ENCODE peak calls at places on chromosomes 16 and 17, in ten cellular contexts. One of them, this sample, is unnamed.

GRCh38 chr16:47470211-47470610 is 9.1 kb downstream of the PHKB start:
- DNase-seq in stomach: no peak
- DNase-seq in natural killer cell: no peak
- DNase-seq in GM12865: no peak
- DNase-seq in heart left ventricle: no peak
- DNase-seq in fibroblast of pulmonary artery: no peak
- DNase-seq in progenitor cell of endocrine pancreas: no peak
- DNase-seq in fibroblast of mammary gland: no peak
- DNase-seq in colonic mucosa: no peak
- DNase-seq in right lobe of liver: no peak
- DNase-seq in this sample: no peak

GRCh38 chr16:56273615-56274014 is 82.3 kb downstream of the GNAO1 start:
- DNase-seq in colonic mucosa: no peak
- DNase-seq in right lobe of liver: no peak
- DNase-seq in GM12865: no peak
- DNase-seq in natural killer cell: no peak
- DNase-seq in fibroblast of mammary gland: no peak
- DNase-seq in fibroblast of pulmonary artery: no peak
- DNase-seq in stomach: no peak
- DNase-seq in progenitor cell of endocrine pancreas: no peak
- DNase-seq in heart left ventricle: no peak
- DNase-seq in this sample: no peak

GRCh38 chr16:67641779-67642708 is 2.9 kb upstream of the CARMIL2 start:
- DNase-seq in colonic mucosa: no peak
- DNase-seq in heart left ventricle: peak; percentile 79
- DNase-seq in stomach: peak; percentile 75
- DNase-seq in progenitor cell of endocrine pancreas: no peak
- DNase-seq in fibroblast of mammary gland: peak; percentile 26
- DNase-seq in natural killer cell: no peak
- DNase-seq in right lobe of liver: peak; percentile 80
- DNase-seq in fibroblast of pulmonary artery: peak; percentile 47
- DNase-seq in GM12865: no peak
- DNase-seq in this sample: no peak

GRCh38 chr17:34319087-34319486 is at the start of gene CCL8:
- DNase-seq in GM12865: no peak
- DNase-seq in fibroblast of pulmonary artery: peak; percentile 32
- DNase-seq in progenitor cell of endocrine pancreas: no peak
- DNase-seq in heart left ventricle: no peak
- DNase-seq in stomach: no peak
- DNase-seq in colonic mucosa: no peak
- DNase-seq in right lobe of liver: no peak
- DNase-seq in fibroblast of mammary gland: peak; percentile 43
- DNase-seq in natural killer cell: no peak
- DNase-seq in this sample: no peak

GRCh38 chr16:3112058-3112880 is at the start of gene ZNF205:
- DNase-seq in GM12865: peak; percentile 25
- DNase-seq in heart left ventricle: peak; percentile 84
- DNase-seq in fibroblast of mammary gland: peak; percentile 73
- DNase-seq in stomach: peak; percentile 79
- DNase-seq in fibroblast of pulmonary artery: peak; percentile 78
- DNase-seq in right lobe of liver: peak; percentile 76
- DNase-seq in progenitor cell of endocrine pancreas: peak; percentile 67
- DNase-seq in natural killer cell: no peak
- DNase-seq in colonic mucosa: peak; percentile 88
- DNase-seq in this sample: peak; percentile 58

GRCh38 chr17:47727704-47728036 is 5.4 kb upstream of the TBX21 start:
- DNase-seq in fibroblast of pulmonary artery: no peak
- DNase-seq in stomach: no peak
- DNase-seq in fibroblast of mammary gland: no peak
- DNase-seq in natural killer cell: no peak
- DNase-seq in progenitor cell of endocrine pancreas: no peak
- DNase-seq in right lobe of liver: no peak
- DNase-seq in colonic mucosa: no peak
- DNase-seq in heart left ventricle: no peak
- DNase-seq in GM12865: no peak
- DNase-seq in this sample: no peak

GRCh38 chr16:84054916-84055315 is 12.3 kb upstream of the SLC38A8 start:
- DNase-seq in colonic mucosa: no peak
- DNase-seq in natural killer cell: no peak
- DNase-seq in fibroblast of mammary gland: no peak
- DNase-seq in right lobe of liver: no peak
- DNase-seq in fibroblast of pulmonary artery: no peak
- DNase-seq in GM12865: no peak
- DNase-seq in stomach: no peak
- DNase-seq in heart left ventricle: peak; percentile 12
- DNase-seq in progenitor cell of endocrine pancreas: no peak
- DNase-seq in this sample: no peak

GRCh38 chr17:50279181-50279526 is 4.9 kb downstream of the TMEM92 start:
- DNase-seq in natural killer cell: no peak
- DNase-seq in fibroblast of pulmonary artery: peak; percentile 28
- DNase-seq in fibroblast of mammary gland: peak; percentile 52
- DNase-seq in stomach: no peak
- DNase-seq in colonic mucosa: no peak
- DNase-seq in GM12865: no peak
- DNase-seq in progenitor cell of endocrine pancreas: no peak
- DNase-seq in heart left ventricle: no peak
- DNase-seq in right lobe of liver: no peak
- DNase-seq in this sample: no peak

GRCh38 chr17:74978240-74978639 is 5.7 kb upstream of the HID1 start:
- DNase-seq in fibroblast of mammary gland: no peak
- DNase-seq in fibroblast of pulmonary artery: no peak
- DNase-seq in GM12865: no peak
- DNase-seq in progenitor cell of endocrine pancreas: no peak
- DNase-seq in right lobe of liver: no peak
- DNase-seq in stomach: no peak
- DNase-seq in natural killer cell: no peak
- DNase-seq in heart left ventricle: no peak
- DNase-seq in colonic mucosa: no peak
- DNase-seq in this sample: no peak

GRCh38 chr17:74979408-74980146 is 7.0 kb upstream of the HID1 start:
- DNase-seq in stomach: no peak
- DNase-seq in fibroblast of pulmonary artery: no peak
- DNase-seq in colonic mucosa: no peak
- DNase-seq in heart left ventricle: no peak
- DNase-seq in natural killer cell: no peak
- DNase-seq in right lobe of liver: no peak
- DNase-seq in GM12865: no peak
- DNase-seq in fibroblast of mammary gland: no peak
- DNase-seq in progenitor cell of endocrine pancreas: no peak
- DNase-seq in this sample: no peak

GRCh38 chr17:74986206-74986576 is 1.2 kb upstream of the CDR2L start:
- DNase-seq in heart left ventricle: no peak
- DNase-seq in progenitor cell of endocrine pancreas: no peak
- DNase-seq in natural killer cell: no peak
- DNase-seq in stomach: no peak
- DNase-seq in colonic mucosa: no peak
- DNase-seq in right lobe of liver: no peak
- DNase-seq in fibroblast of mammary gland: no peak
- DNase-seq in GM12865: no peak
- DNase-seq in fibroblast of pulmonary artery: no peak
- DNase-seq in this sample: no peak

GRCh38 chr17:74981318-74981978 is 6.0 kb upstream of the CDR2L start:
- DNase-seq in GM12865: no peak
- DNase-seq in colonic mucosa: no peak
- DNase-seq in progenitor cell of endocrine pancreas: no peak
- DNase-seq in stomach: no peak
- DNase-seq in natural killer cell: no peak
- DNase-seq in fibroblast of mammary gland: no peak
- DNase-seq in heart left ventricle: no peak
- DNase-seq in fibroblast of pulmonary artery: no peak
- DNase-seq in right lobe of liver: no peak
- DNase-seq in this sample: no peak

DNA sequence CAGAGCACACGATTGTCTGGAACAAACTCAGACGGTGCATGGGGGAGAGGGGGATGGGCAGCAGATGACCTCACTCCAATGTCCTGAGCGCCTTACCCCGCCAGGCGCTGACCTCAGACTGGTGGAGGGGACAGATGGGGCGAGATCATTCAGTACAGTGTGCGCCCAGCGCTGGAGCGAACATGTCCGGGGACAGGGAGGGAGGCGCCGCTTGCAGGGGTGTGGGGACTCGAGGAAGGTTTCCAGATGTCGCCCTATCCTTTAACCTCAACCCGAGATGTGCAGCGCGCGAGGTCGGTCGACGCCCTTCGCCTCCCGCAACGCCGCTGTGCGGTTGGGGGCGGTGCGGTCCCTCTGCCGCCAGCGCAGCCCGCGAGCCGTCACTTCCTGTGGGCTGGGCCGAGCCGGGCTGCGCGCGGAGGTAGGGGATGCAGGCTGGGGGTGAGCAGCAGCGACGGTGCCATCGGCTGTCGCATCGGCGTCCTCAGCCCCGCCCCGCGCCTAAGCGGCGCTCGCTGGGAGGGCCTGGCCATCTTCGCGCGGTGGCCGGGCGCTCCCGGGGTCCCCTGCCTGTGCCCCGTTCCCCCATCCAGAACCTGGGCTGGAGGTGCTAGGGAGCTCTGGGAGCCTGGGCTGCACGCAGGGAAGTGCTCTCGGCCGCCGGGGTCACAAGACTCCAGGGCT is 5.3 kb upstream of the CDR2L start:
- DNase-seq in progenitor cell of endocrine pancreas: peak; percentile 69
- DNase-seq in GM12865: peak; percentile 56
- DNase-seq in natural killer cell: peak; percentile 77
- DNase-seq in right lobe of liver: peak; percentile 74
- DNase-seq in colonic mucosa: peak; percentile 75
- DNase-seq in heart left ventricle: peak; percentile 82
- DNase-seq in fibroblast of mammary gland: peak; percentile 64
- DNase-seq in stomach: peak; percentile 79
- DNase-seq in fibroblast of pulmonary artery: peak; percentile 48
- DNase-seq in this sample: peak; percentile 58
- TF ChIP-seq CTCF in progenitor cell of endocrine pancreas: no peak
- TF ChIP-seq CTCF in GM12865: no peak
- TF ChIP-seq CTCF in natural killer cell: no peak
- TF ChIP-seq CTCF in right lobe of liver: no peak
- TF ChIP-seq CTCF in colonic mucosa: no peak
- TF ChIP-seq CTCF in heart left ventricle: no peak
- TF ChIP-seq CTCF in fibroblast of mammary gland: no peak
- TF ChIP-seq CTCF in stomach: no peak
- TF ChIP-seq CTCF in fibroblast of pulmonary artery: no peak
- TF ChIP-seq CTCF in this sample: no peak

GRCh38 chr17:40598021-40598927 is 33.0 kb upstream of the CCR7 start:
- DNase-seq in stomach: no peak
- DNase-seq in natural killer cell: no peak
- DNase-seq in fibroblast of mammary gland: peak; percentile 28
- DNase-seq in progenitor cell of endocrine pancreas: no peak
- DNase-seq in colonic mucosa: no peak
- DNase-seq in fibroblast of pulmonary artery: no peak
- DNase-seq in heart left ventricle: no peak
- DNase-seq in right lobe of liver: peak; percentile 57
- DNase-seq in GM12865: peak; percentile 69
- DNase-seq in this sample: no peak
- TF ChIP-seq CTCF in stomach: no peak
- TF ChIP-seq CTCF in natural killer cell: no peak
- TF ChIP-seq CTCF in fibroblast of mammary gland: no peak
- TF ChIP-seq CTCF in progenitor cell of endocrine pancreas: no peak
- TF ChIP-seq CTCF in colonic mucosa: no peak
- TF ChIP-seq CTCF in fibroblast of pulmonary artery: no peak
- TF ChIP-seq CTCF in heart left ventricle: no peak
- TF ChIP-seq CTCF in right lobe of liver: no peak
- TF ChIP-seq CTCF in GM12865: no peak
- TF ChIP-seq CTCF in this sample: no peak

GRCh38 chr16:71666928-71667707 is 41.1 kb downstream of the MARVELD3 start:
- DNase-seq in fibroblast of mammary gland: no peak
- DNase-seq in GM12865: no peak
- DNase-seq in natural killer cell: no peak
- DNase-seq in progenitor cell of endocrine pancreas: no peak
- DNase-seq in stomach: no peak
- DNase-seq in fibroblast of pulmonary artery: no peak
- DNase-seq in colonic mucosa: no peak
- DNase-seq in right lobe of liver: no peak
- DNase-seq in heart left ventricle: no peak
- DNase-seq in this sample: no peak

GRCh38 chr16:71672125-71672524 is 46.1 kb downstream of the MARVELD3 start:
- DNase-seq in colonic mucosa: no peak
- DNase-seq in fibroblast of mammary gland: no peak
- DNase-seq in stomach: no peak
- DNase-seq in heart left ventricle: no peak
- DNase-seq in natural killer cell: no peak
- DNase-seq in right lobe of liver: no peak
- DNase-seq in fibroblast of pulmonary artery: no peak
- DNase-seq in progenitor cell of endocrine pancreas: no peak
- DNase-seq in GM12865: no peak
- DNase-seq in this sample: no peak

GRCh38 chr16:71670537-71670936 is 44.6 kb downstream of the MARVELD3 start:
- DNase-seq in natural killer cell: no peak
- DNase-seq in fibroblast of pulmonary artery: no peak
- DNase-seq in progenitor cell of endocrine pancreas: no peak
- DNase-seq in fibroblast of mammary gland: no peak
- DNase-seq in colonic mucosa: no peak
- DNase-seq in stomach: no peak
- DNase-seq in heart left ventricle: no peak
- DNase-seq in right lobe of liver: peak; percentile 29
- DNase-seq in GM12865: no peak
- DNase-seq in this sample: no peak

GRCh38 chr16:71671165-71671564 is 45.2 kb downstream of the MARVELD3 start:
- DNase-seq in right lobe of liver: no peak
- DNase-seq in GM12865: no peak
- DNase-seq in fibroblast of pulmonary artery: no peak
- DNase-seq in fibroblast of mammary gland: no peak
- DNase-seq in heart left ventricle: no peak
- DNase-seq in progenitor cell of endocrine pancreas: no peak
- DNase-seq in colonic mucosa: no peak
- DNase-seq in natural killer cell: no peak
- DNase-seq in stomach: no peak
- DNase-seq in this sample: no peak

DNA sequence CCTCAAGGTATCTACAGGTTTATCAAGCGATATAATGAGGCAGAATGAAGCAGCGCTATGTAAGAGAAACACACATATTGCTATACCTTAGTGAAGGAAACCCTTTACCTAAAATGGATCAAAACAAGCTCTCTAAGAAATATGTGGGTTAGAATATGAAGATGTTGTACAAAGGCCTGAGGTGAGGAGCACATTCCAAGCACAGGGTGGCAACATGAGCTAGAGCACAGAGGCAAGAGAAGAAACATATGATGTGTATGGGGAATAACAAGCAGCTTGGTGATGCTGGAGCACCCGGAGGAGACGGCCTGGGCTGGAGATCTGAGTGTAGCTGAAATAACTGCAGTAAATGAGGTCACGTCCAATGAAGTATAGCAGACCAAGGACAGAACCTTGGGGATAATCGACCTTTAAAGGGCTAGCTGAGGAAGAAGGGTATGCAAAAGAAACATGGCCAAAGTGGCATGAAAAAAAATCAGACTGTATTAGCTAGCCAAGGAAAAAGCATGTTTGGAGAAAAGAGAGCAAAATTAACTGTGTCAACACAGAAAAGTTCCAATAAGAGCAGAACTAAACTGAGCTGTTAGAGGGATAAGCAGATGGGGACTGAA is 44.0 kb downstream of the MARVELD3 start:
- DNase-seq in natural killer cell: no peak
- DNase-seq in heart left ventricle: no peak
- DNase-seq in fibroblast of pulmonary artery: no peak
- DNase-seq in progenitor cell of endocrine pancreas: no peak
- DNase-seq in colonic mucosa: no peak
- DNase-seq in GM12865: no peak
- DNase-seq in fibroblast of mammary gland: no peak
- DNase-seq in right lobe of liver: no peak
- DNase-seq in stomach: no peak
- DNase-seq in this sample: no peak
- TF ChIP-seq CTCF in natural killer cell: no peak
- TF ChIP-seq CTCF in heart left ventricle: no peak
- TF ChIP-seq CTCF in fibroblast of pulmonary artery: no peak
- TF ChIP-seq CTCF in progenitor cell of endocrine pancreas: no peak
- TF ChIP-seq CTCF in colonic mucosa: no peak
- TF ChIP-seq CTCF in GM12865: no peak
- TF ChIP-seq CTCF in fibroblast of mammary gland: no peak
- TF ChIP-seq CTCF in right lobe of liver: no peak
- TF ChIP-seq CTCF in stomach: no peak
- TF ChIP-seq CTCF in this sample: no peak

DNA sequence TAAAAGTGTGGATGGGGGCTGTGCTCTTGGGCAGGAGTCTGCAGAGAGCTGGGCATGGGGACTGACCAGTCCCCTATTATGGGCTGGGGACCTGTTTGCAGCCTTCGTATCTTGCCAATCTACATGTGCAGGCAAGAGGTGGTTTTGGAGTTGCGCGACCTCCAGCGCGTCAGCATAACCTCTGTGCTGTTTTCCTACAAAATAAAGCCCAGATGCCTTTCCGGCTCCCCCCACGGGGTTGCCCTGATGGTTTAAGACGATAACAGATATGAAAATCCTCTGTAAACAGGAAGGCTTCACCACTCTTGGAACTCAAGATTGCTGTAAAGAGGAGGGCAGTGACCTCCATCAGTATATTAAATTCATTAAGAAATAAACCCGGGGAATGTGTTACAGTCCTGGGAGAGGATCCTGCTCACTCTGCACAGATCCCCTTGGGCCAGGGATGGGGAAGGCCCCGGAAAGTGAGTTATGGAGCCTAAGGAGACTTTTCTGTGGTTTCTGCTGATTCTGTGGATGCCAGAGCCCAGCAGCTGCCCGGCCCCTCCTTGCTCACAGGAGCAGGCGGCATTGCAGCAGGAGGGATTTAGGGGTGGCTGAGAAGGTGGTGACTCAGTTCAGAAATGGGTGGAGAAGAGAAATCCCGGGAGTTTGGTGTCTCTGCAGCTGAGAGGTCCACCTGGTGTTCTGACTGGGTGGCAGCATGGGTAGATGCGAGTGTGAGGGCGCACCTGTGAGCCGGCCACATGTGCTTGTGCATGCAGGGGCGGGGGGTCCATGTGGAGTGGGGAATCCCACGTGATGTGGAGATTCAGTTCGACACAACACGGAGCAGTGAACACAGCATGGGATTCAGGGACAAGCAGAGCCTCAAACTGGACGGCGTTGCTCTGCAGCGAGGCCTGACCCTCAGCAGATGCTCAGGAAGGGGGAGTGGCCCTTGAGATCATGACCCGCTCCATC is 16.2 kb upstream of the SPPL2C start:
- DNase-seq in progenitor cell of endocrine pancreas: no peak
- DNase-seq in right lobe of liver: no peak
- DNase-seq in natural killer cell: no peak
- DNase-seq in stomach: no peak
- DNase-seq in GM12865: no peak
- DNase-seq in fibroblast of pulmonary artery: no peak
- DNase-seq in colonic mucosa: no peak
- DNase-seq in fibroblast of mammary gland: no peak
- DNase-seq in heart left ventricle: no peak
- DNase-seq in this sample: no peak
- TF ChIP-seq CTCF in progenitor cell of endocrine pancreas: no peak
- TF ChIP-seq CTCF in right lobe of liver: no peak
- TF ChIP-seq CTCF in natural killer cell: no peak
- TF ChIP-seq CTCF in stomach: no peak
- TF ChIP-seq CTCF in GM12865: no peak
- TF ChIP-seq CTCF in fibroblast of pulmonary artery: no peak
- TF ChIP-seq CTCF in colonic mucosa: no peak
- TF ChIP-seq CTCF in fibroblast of mammary gland: no peak
- TF ChIP-seq CTCF in heart left ventricle: no peak
- TF ChIP-seq CTCF in this sample: no peak